ENCODE peak calls at places on chromosome 13, in seven cellular contexts. B is HT1080, S is AML-193, D is A172, N is mesothelial cell of epicardium, T is GDM1, L is fibroblast of villous mesenchyme. K is an unnamed sample.

GRCh38 chr13:111879719-111880118 is 187.2 kb upstream of the SOX1 start:
- DNase-seq in B (no peak), L (no peak), N (no peak), T (no peak), D (no peak), S (no peak), K (no peak)

GRCh38 chr13:114071991-114072390 is 60.4 kb downstream of the RASA3 start:
- DNase-seq in L (no peak), D (no peak), N (no peak), S (no peak), B (no peak), T (no peak), K (no peak)

GRCh38 chr13:28679628-28680027 is 20.7 kb downstream of the POMP start:
- DNase-seq in S (peak; percentile 74), N (no peak), B (no peak), T (no peak), D (no peak), L (peak; percentile 48), K (peak; percentile 26)

GRCh38 chr13:93244141-93244917 is 17.7 kb downstream of the GPC6 start:
- DNase-seq in D (peak; percentile 57), B (peak; percentile 63), T (no peak), L (peak; percentile 41), S (no peak), N (no peak), K (peak; percentile 36)

GRCh38 chr13:42474954-42475353 is 99.0 kb upstream of the TNFSF11 start:
- DNase-seq in L (peak; percentile 33), N (no peak), B (peak; percentile 73), D (no peak), T (no peak), S (no peak), K (no peak)

GRCh38 chr13:113639661-113640262 is 18.2 kb downstream of the ATP4B start:
- DNase-seq in S (no peak), T (no peak), L (no peak), N (no peak), D (no peak), B (no peak), K (no peak)

GRCh38 chr13:40145139-40145538 is 489.7 kb downstream of the COG6 start:
- DNase-seq in D (no peak), B (no peak), S (no peak), N (no peak), T (no peak), L (no peak), K (no peak)

GRCh38 chr13:67554296-67554695 is 324.2 kb upstream of the PCDH9 start:
- DNase-seq in S (peak; percentile 19), D (no peak), T (no peak), N (no peak), L (no peak), B (no peak), K (no peak)

GRCh38 chr13:67740871-67741475 is 510.8 kb upstream of the PCDH9 start:
- DNase-seq in S (no peak), T (no peak), B (no peak), L (no peak), D (no peak), N (no peak), K (no peak)

GRCh38 chr13:81017525-81018152 is 676.7 kb upstream of the SPRY2 start:
- DNase-seq in S (peak; percentile 87), D (peak; percentile 54), T (no peak), L (peak; percentile 38), B (peak; percentile 27), N (no peak), K (peak; percentile 15)

GRCh38 chr13:99273128-99273527 is 14.9 kb upstream of the GPR18 start:
- DNase-seq in T (no peak), S (no peak), L (no peak), N (no peak), B (no peak), D (no peak), K (no peak)

GRCh38 chr13:71240906-71241305 is 626.1 kb downstream of the DACH1 start:
- DNase-seq in N (no peak), D (peak; percentile 1), T (no peak), L (peak; percentile 21), B (no peak), S (peak; percentile 33), K (no peak)

GRCh38 chr13:76884571-76885202 is 1.5 kb downstream of the KCTD12 start:
- DNase-seq in N (no peak), B (no peak), D (no peak), S (no peak), T (no peak), L (peak; percentile 60), K (peak; percentile 58)

GRCh38 chr13:98976338-98976737 is 1.5 kb downstream of the DOCK9 start:
- DNase-seq in S (peak; percentile 19), L (peak; percentile 65), N (no peak), D (peak; percentile 42), T (no peak), B (peak; percentile 58), K (no peak)